ENCODE peak calls at places on chromosome 14, in eight cellular contexts. One of them, this sample, is unnamed.

GRCh38 chr14:33957299-33957698 is 6.4 kb upstream of the EGLN3 start:
- DNase-seq in HCT116: no peak
- DNase-seq in kidney epithelial cell: no peak
- DNase-seq in psoas muscle: no peak
- DNase-seq in effector memory CD4-positive, alpha-beta T cell: no peak
- DNase-seq in left lung: no peak
- DNase-seq in body of pancreas: no peak
- DNase-seq in CD8-positive, alpha-beta memory T cell: no peak
- DNase-seq in this sample: no peak

GRCh38 chr14:72847721-72848120 is 46.2 kb downstream of the DPF3 start:
- DNase-seq in HCT116: peak
- DNase-seq in kidney epithelial cell: no peak
- DNase-seq in psoas muscle: no peak
- DNase-seq in effector memory CD4-positive, alpha-beta T cell: no peak
- DNase-seq in left lung: no peak
- DNase-seq in body of pancreas: no peak
- DNase-seq in CD8-positive, alpha-beta memory T cell: no peak
- DNase-seq in this sample: no peak

GRCh38 chr14:63345826-63346225 is 27.1 kb upstream of the GPHB5 start:
- DNase-seq in HCT116: no peak
- DNase-seq in kidney epithelial cell: no peak
- DNase-seq in psoas muscle: no peak
- DNase-seq in effector memory CD4-positive, alpha-beta T cell: no peak
- DNase-seq in left lung: no peak
- DNase-seq in body of pancreas: no peak
- DNase-seq in CD8-positive, alpha-beta memory T cell: no peak
- DNase-seq in this sample: no peak

GRCh38 chr14:21309238-21309636 is 29.4 kb downstream of the RPGRIP1 start:
- DNase-seq in HCT116: no peak
- DNase-seq in kidney epithelial cell: no peak
- DNase-seq in psoas muscle: no peak
- DNase-seq in effector memory CD4-positive, alpha-beta T cell: no peak
- DNase-seq in left lung: no peak
- DNase-seq in body of pancreas: no peak
- DNase-seq in CD8-positive, alpha-beta memory T cell: no peak
- DNase-seq in this sample: no peak

GRCh38 chr14:69612014-69612758 is 790 bp downstream of the SUSD6 start:
- DNase-seq in HCT116: no peak
- DNase-seq in kidney epithelial cell: no peak
- DNase-seq in psoas muscle: peak
- DNase-seq in effector memory CD4-positive, alpha-beta T cell: peak
- DNase-seq in left lung: peak
- DNase-seq in body of pancreas: peak
- DNase-seq in CD8-positive, alpha-beta memory T cell: peak
- DNase-seq in this sample: no peak

GRCh38 chr14:43539210-43539609 is 967.9 kb downstream of the FSCB start:
- DNase-seq in HCT116: peak
- DNase-seq in kidney epithelial cell: peak
- DNase-seq in psoas muscle: no peak
- DNase-seq in effector memory CD4-positive, alpha-beta T cell: no peak
- DNase-seq in left lung: no peak
- DNase-seq in body of pancreas: peak
- DNase-seq in CD8-positive, alpha-beta memory T cell: no peak
- DNase-seq in this sample: peak

GRCh38 chr14:22427771-22428228 is 161.2 kb downstream of the DAD1 start:
- DNase-seq in HCT116: no peak
- DNase-seq in kidney epithelial cell: no peak
- DNase-seq in psoas muscle: no peak
- DNase-seq in effector memory CD4-positive, alpha-beta T cell: no peak
- DNase-seq in left lung: no peak
- DNase-seq in body of pancreas: peak
- DNase-seq in CD8-positive, alpha-beta memory T cell: no peak
- DNase-seq in this sample: no peak

GRCh38 chr14:91244501-91244901 is at the start of gene GPR68:
- DNase-seq in HCT116: no peak
- DNase-seq in kidney epithelial cell: no peak
- DNase-seq in psoas muscle: no peak
- DNase-seq in effector memory CD4-positive, alpha-beta T cell: no peak
- DNase-seq in left lung: peak
- DNase-seq in body of pancreas: peak
- DNase-seq in CD8-positive, alpha-beta memory T cell: no peak
- DNase-seq in this sample: no peak

GRCh38 chr14:101774814-101775213 is 13.3 kb downstream of the PPP2R5C start:
- DNase-seq in HCT116: no peak
- DNase-seq in kidney epithelial cell: no peak
- DNase-seq in psoas muscle: no peak
- DNase-seq in effector memory CD4-positive, alpha-beta T cell: no peak
- DNase-seq in left lung: no peak
- DNase-seq in body of pancreas: no peak
- DNase-seq in CD8-positive, alpha-beta memory T cell: no peak
- DNase-seq in this sample: no peak

GRCh38 chr14:55814873-55815272 is 234.9 kb downstream of the KTN1 start:
- DNase-seq in HCT116: no peak
- DNase-seq in kidney epithelial cell: no peak
- DNase-seq in psoas muscle: no peak
- DNase-seq in effector memory CD4-positive, alpha-beta T cell: no peak
- DNase-seq in left lung: no peak
- DNase-seq in body of pancreas: no peak
- DNase-seq in CD8-positive, alpha-beta memory T cell: no peak
- DNase-seq in this sample: no peak

GRCh38 chr14:21987937-21988336 is 314.3 kb upstream of the OR4E1 start:
- DNase-seq in HCT116: peak
- DNase-seq in kidney epithelial cell: no peak
- DNase-seq in psoas muscle: no peak
- DNase-seq in effector memory CD4-positive, alpha-beta T cell: no peak
- DNase-seq in left lung: no peak
- DNase-seq in body of pancreas: peak
- DNase-seq in CD8-positive, alpha-beta memory T cell: no peak
- DNase-seq in this sample: no peak

GRCh38 chr14:68677476-68677875 is 115.4 kb downstream of the ZFP36L1 start:
- DNase-seq in HCT116: no peak
- DNase-seq in kidney epithelial cell: no peak
- DNase-seq in psoas muscle: no peak
- DNase-seq in effector memory CD4-positive, alpha-beta T cell: no peak
- DNase-seq in left lung: no peak
- DNase-seq in body of pancreas: no peak
- DNase-seq in CD8-positive, alpha-beta memory T cell: no peak
- DNase-seq in this sample: no peak

GRCh38 chr14:90986510-90986909 is 73.9 kb downstream of the RPS6KA5 start:
- DNase-seq in HCT116: no peak
- DNase-seq in kidney epithelial cell: no peak
- DNase-seq in psoas muscle: no peak
- DNase-seq in effector memory CD4-positive, alpha-beta T cell: no peak
- DNase-seq in left lung: no peak
- DNase-seq in body of pancreas: no peak
- DNase-seq in CD8-positive, alpha-beta memory T cell: no peak
- DNase-seq in this sample: no peak

GRCh38 chr14:21211509-21211908 is 55.6 kb upstream of the OR5AU1 start:
- DNase-seq in HCT116: no peak
- DNase-seq in kidney epithelial cell: no peak
- DNase-seq in psoas muscle: no peak
- DNase-seq in effector memory CD4-positive, alpha-beta T cell: no peak
- DNase-seq in left lung: no peak
- DNase-seq in body of pancreas: no peak
- DNase-seq in CD8-positive, alpha-beta memory T cell: no peak
- DNase-seq in this sample: no peak

DNA sequence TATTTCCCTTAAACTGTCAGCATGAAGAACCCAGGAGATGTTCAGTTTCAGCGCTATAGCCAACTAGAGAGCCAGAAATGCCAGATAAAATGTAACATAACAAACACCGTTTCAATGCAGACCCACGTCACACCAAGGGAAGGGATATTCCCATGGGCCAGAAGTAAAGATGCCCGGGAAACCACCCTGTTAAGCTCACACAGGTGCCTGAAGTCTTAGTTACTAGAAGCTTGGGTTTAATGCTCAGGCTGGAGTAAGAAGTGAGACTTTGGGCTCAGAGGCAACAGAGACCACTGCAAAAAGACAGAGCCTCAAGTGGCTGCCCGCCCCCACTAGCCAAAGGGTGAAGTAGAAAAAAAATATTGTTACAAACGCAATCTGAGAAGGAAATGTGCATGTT is 52.3 kb downstream of the SYNE3 start:
- DNase-seq in HCT116: no peak
- DNase-seq in kidney epithelial cell: no peak
- DNase-seq in psoas muscle: no peak
- DNase-seq in effector memory CD4-positive, alpha-beta T cell: no peak
- DNase-seq in left lung: no peak
- DNase-seq in body of pancreas: no peak
- DNase-seq in CD8-positive, alpha-beta memory T cell: no peak
- DNase-seq in this sample: no peak
- H3K4me3 ChIP-seq in HCT116: no peak
- H3K4me3 ChIP-seq in kidney epithelial cell: no peak
- H3K4me3 ChIP-seq in psoas muscle: no peak
- H3K4me3 ChIP-seq in effector memory CD4-positive, alpha-beta T cell: no peak
- H3K4me3 ChIP-seq in left lung: no peak
- H3K4me3 ChIP-seq in body of pancreas: no peak
- H3K4me3 ChIP-seq in CD8-positive, alpha-beta memory T cell: no peak
- H3K4me3 ChIP-seq in this sample: no peak

GRCh38 chr14:61571931-61572330 is 123.4 kb upstream of the HIF1A start:
- DNase-seq in HCT116: no peak
- DNase-seq in kidney epithelial cell: no peak
- DNase-seq in psoas muscle: no peak
- DNase-seq in effector memory CD4-positive, alpha-beta T cell: no peak
- DNase-seq in left lung: no peak
- DNase-seq in body of pancreas: no peak
- DNase-seq in CD8-positive, alpha-beta memory T cell: no peak
- DNase-seq in this sample: no peak

GRCh38 chr14:61573748-61574513 is 121.4 kb upstream of the HIF1A start:
- DNase-seq in HCT116: no peak
- DNase-seq in kidney epithelial cell: no peak
- DNase-seq in psoas muscle: no peak
- DNase-seq in effector memory CD4-positive, alpha-beta T cell: no peak
- DNase-seq in left lung: no peak
- DNase-seq in body of pancreas: no peak
- DNase-seq in CD8-positive, alpha-beta memory T cell: no peak
- DNase-seq in this sample: no peak

GRCh38 chr14:61575126-61575525 is 120.2 kb upstream of the HIF1A start:
- DNase-seq in HCT116: no peak
- DNase-seq in kidney epithelial cell: no peak
- DNase-seq in psoas muscle: no peak
- DNase-seq in effector memory CD4-positive, alpha-beta T cell: no peak
- DNase-seq in left lung: no peak
- DNase-seq in body of pancreas: no peak
- DNase-seq in CD8-positive, alpha-beta memory T cell: no peak
- DNase-seq in this sample: no peak

GRCh38 chr14:61574514-61574807 is 120.9 kb upstream of the HIF1A start:
- DNase-seq in HCT116: no peak
- DNase-seq in kidney epithelial cell: no peak
- DNase-seq in psoas muscle: no peak
- DNase-seq in effector memory CD4-positive, alpha-beta T cell: no peak
- DNase-seq in left lung: no peak
- DNase-seq in body of pancreas: no peak
- DNase-seq in CD8-positive, alpha-beta memory T cell: no peak
- DNase-seq in this sample: no peak

DNA sequence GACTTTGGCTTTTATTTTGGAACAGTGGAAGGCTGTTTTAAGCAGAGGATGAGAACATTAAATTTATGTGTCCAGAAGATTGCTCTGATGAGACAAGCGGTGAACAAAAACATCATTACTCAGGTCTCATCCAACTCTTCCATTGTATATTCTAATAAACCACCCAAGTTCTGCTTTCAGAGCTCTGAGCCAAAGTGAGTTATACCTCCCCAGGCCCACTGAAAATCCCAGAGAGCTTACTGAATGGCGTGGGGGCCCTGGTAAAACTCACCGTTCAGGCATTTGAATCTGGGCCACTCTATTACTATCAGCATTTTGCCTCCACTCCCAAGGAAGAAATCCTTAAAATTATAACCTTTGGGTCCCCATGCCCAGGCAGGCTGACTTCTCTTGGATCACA is 122.0 kb upstream of the HIF1A start:
- DNase-seq in HCT116: no peak
- DNase-seq in kidney epithelial cell: no peak
- DNase-seq in psoas muscle: no peak
- DNase-seq in effector memory CD4-positive, alpha-beta T cell: no peak
- DNase-seq in left lung: no peak
- DNase-seq in body of pancreas: no peak
- DNase-seq in CD8-positive, alpha-beta memory T cell: no peak
- DNase-seq in this sample: no peak
- H3K4me3 ChIP-seq in HCT116: no peak
- H3K4me3 ChIP-seq in kidney epithelial cell: no peak
- H3K4me3 ChIP-seq in psoas muscle: no peak
- H3K4me3 ChIP-seq in effector memory CD4-positive, alpha-beta T cell: no peak
- H3K4me3 ChIP-seq in left lung: no peak
- H3K4me3 ChIP-seq in body of pancreas: no peak
- H3K4me3 ChIP-seq in CD8-positive, alpha-beta memory T cell: no peak
- H3K4me3 ChIP-seq in this sample: no peak

GRCh38 chr14:99717682-99718013 is 33.5 kb downstream of the CYP46A1 start:
- DNase-seq in HCT116: no peak
- DNase-seq in kidney epithelial cell: no peak
- DNase-seq in psoas muscle: no peak
- DNase-seq in effector memory CD4-positive, alpha-beta T cell: no peak
- DNase-seq in left lung: no peak
- DNase-seq in body of pancreas: no peak
- DNase-seq in CD8-positive, alpha-beta memory T cell: no peak
- DNase-seq in this sample: no peak
- H3K4me3 ChIP-seq in HCT116: no peak
- H3K4me3 ChIP-seq in kidney epithelial cell: no peak
- H3K4me3 ChIP-seq in psoas muscle: no peak
- H3K4me3 ChIP-seq in effector memory CD4-positive, alpha-beta T cell: no peak
- H3K4me3 ChIP-seq in left lung: no peak
- H3K4me3 ChIP-seq in body of pancreas: no peak
- H3K4me3 ChIP-seq in CD8-positive, alpha-beta memory T cell: no peak
- H3K4me3 ChIP-seq in this sample: no peak

GRCh38 chr14:70962935-70963334 is 55.7 kb downstream of the PCNX1 start:
- DNase-seq in HCT116: no peak
- DNase-seq in kidney epithelial cell: no peak
- DNase-seq in psoas muscle: no peak
- DNase-seq in effector memory CD4-positive, alpha-beta T cell: no peak
- DNase-seq in left lung: no peak
- DNase-seq in body of pancreas: no peak
- DNase-seq in CD8-positive, alpha-beta memory T cell: no peak
- DNase-seq in this sample: no peak
- H3K4me3 ChIP-seq in HCT116: no peak
- H3K4me3 ChIP-seq in kidney epithelial cell: no peak
- H3K4me3 ChIP-seq in psoas muscle: no peak
- H3K4me3 ChIP-seq in effector memory CD4-positive, alpha-beta T cell: no peak
- H3K4me3 ChIP-seq in left lung: no peak
- H3K4me3 ChIP-seq in body of pancreas: no peak
- H3K4me3 ChIP-seq in CD8-positive, alpha-beta memory T cell: no peak
- H3K4me3 ChIP-seq in this sample: no peak

GRCh38 chr14:76763362-76764041 is 2.2 kb downstream of the VASH1 start:
- DNase-seq in HCT116: no peak
- DNase-seq in kidney epithelial cell: no peak
- DNase-seq in psoas muscle: no peak
- DNase-seq in effector memory CD4-positive, alpha-beta T cell: no peak
- DNase-seq in left lung: no peak
- DNase-seq in body of pancreas: no peak
- DNase-seq in CD8-positive, alpha-beta memory T cell: no peak
- DNase-seq in this sample: no peak
- H3K4me3 ChIP-seq in HCT116: no peak
- H3K4me3 ChIP-seq in kidney epithelial cell: no peak
- H3K4me3 ChIP-seq in psoas muscle: peak
- H3K4me3 ChIP-seq in effector memory CD4-positive, alpha-beta T cell: no peak
- H3K4me3 ChIP-seq in left lung: peak
- H3K4me3 ChIP-seq in body of pancreas: no peak
- H3K4me3 ChIP-seq in CD8-positive, alpha-beta memory T cell: no peak
- H3K4me3 ChIP-seq in this sample: no peak

This sample was measured in LNCaP clone FGC.